ENCODE peak calls at places on chromosomes 13 and 19, in five cellular contexts. R is AG04450; D is esophagus muscularis mucosa; U is cardiac muscle cell; N is CD8-positive, alpha-beta memory T cell. S is an unnamed sample.
A peak's percentile ranks its signal among the peaks of the same experiment; 100 is the strongest.

GRCh38 chr13:112619730-112620639 is 32.0 kb upstream of the TUBGCP3 start:
- DNase-seq in D (peak; percentile 88), R (no peak), U (peak; percentile 12), N (no peak), S (peak; percentile 74)

GRCh38 chr13:113919761-113920160 is 54.1 kb downstream of the C13orf46 start:
- DNase-seq in R (no peak), N (no peak), D (no peak), U (no peak), S (no peak)

GRCh38 chr13:57633950-57634828 is 2.6 kb downstream of the PCDH17 start:
- DNase-seq in U (no peak), N (no peak), R (no peak), D (no peak), S (no peak)

GRCh38 chr19:31346184-31346583 is 3.1 kb downstream of the TSHZ3 start:
- DNase-seq in R (no peak), N (no peak), U (no peak), D (no peak), S (no peak)

GRCh38 chr13:109010912-109011311 is 381.5 kb downstream of the MYO16 start:
- DNase-seq in R (no peak), D (no peak), U (no peak), N (no peak), S (no peak)

GRCh38 chr13:57865600-57866294 is 234.2 kb downstream of the PCDH17 start:
- DNase-seq in N (no peak), R (no peak), D (no peak), U (no peak), S (no peak)

GRCh38 chr13:94435604-94436226 is 43.8 kb downstream of the DCT start:
- DNase-seq in D (peak; percentile 14), N (peak; percentile 51), U (peak; percentile 74), R (peak; percentile 11), S (peak; percentile 47)

GRCh38 chr19:6801397-6802086 is 29.0 kb downstream of the VAV1 start:
- DNase-seq in U (peak; percentile 71), R (no peak), N (peak; percentile 91), D (peak; percentile 93), S (no peak)

GRCh38 chr19:44671400-44671799 is at the start of gene CEACAM19:
- DNase-seq in D (no peak), U (no peak), R (no peak), N (no peak), S (no peak)

GRCh38 chr19:15936173-15936572 is 1.8 kb upstream of the CYP4F11 start:
- DNase-seq in U (no peak), R (no peak), N (no peak), D (no peak), S (no peak)

GRCh38 chr13:50643055-50643454 is 200.4 kb downstream of the DLEU7 start:
- DNase-seq in N (no peak), R (no peak), U (no peak), D (no peak), S (no peak)

GRCh38 chr19:50835785-50836542 is 2.6 kb upstream of the KLK15 start:
- DNase-seq in D (no peak), N (peak; percentile 42), R (peak; percentile 4), U (peak; percentile 67), S (peak; percentile 61)

GRCh38 chr19:4606921-4607678 is 32.2 kb upstream of the TNFAIP8L1 start:
- DNase-seq in D (no peak), U (peak; percentile 62), N (no peak), R (no peak), S (peak; percentile 40)

GRCh38 chr13:113028336-113029060 is 59.5 kb downstream of the MCF2L start:
- DNase-seq in D (no peak), U (no peak), R (no peak), N (no peak), S (no peak)

GRCh38 chr13:76792680-76793334 is 93.4 kb downstream of the KCTD12 start:
- DNase-seq in U (peak; percentile 85), R (no peak), D (no peak), N (no peak), S (no peak)

GRCh38 chr13:45142440-45143345 is 22.4 kb downstream of the GTF2F2 start:
- DNase-seq in R (no peak), D (no peak), U (peak; percentile 6), N (no peak), S (peak; percentile 98)

GRCh38 chr19:6362351-6362801 is 1.0 kb downstream of the CLPP start:
- DNase-seq in U (no peak), R (no peak), N (peak; percentile 72), D (no peak), S (no peak)

GRCh38 chr19:38210458-38210987 is 13.5 kb downstream of the DPF1 start:
- DNase-seq in D (no peak), R (no peak), N (no peak), U (peak; percentile 55), S (peak; percentile 77)

GRCh38 chr13:35592457-35592856 is 116.0 kb upstream of the MAB21L1 start:
- DNase-seq in U (no peak), R (no peak), D (no peak), N (no peak), S (no peak)

GRCh38 chr13:78138756-78139155 is 220.1 kb upstream of the EDNRB start:
- DNase-seq in R (no peak), D (no peak), U (no peak), N (no peak), S (no peak)

GRCh38 chr13:77563110-77563509 is 27.6 kb downstream of the SCEL start:
- DNase-seq in R (no peak), D (no peak), N (no peak), U (peak; percentile 44), S (no peak)

GRCh38 chr13:48028066-48028465 is 9.5 kb upstream of the NUDT15 start:
- DNase-seq in U (no peak), N (no peak), R (no peak), D (no peak), S (no peak)

GRCh38 chr19:42254083-42254849 is 662 bp downstream of the ERF start:
- DNase-seq in R (no peak), N (peak; percentile 81), D (peak; percentile 96), U (peak; percentile 66), S (peak; percentile 84)

DNA sequence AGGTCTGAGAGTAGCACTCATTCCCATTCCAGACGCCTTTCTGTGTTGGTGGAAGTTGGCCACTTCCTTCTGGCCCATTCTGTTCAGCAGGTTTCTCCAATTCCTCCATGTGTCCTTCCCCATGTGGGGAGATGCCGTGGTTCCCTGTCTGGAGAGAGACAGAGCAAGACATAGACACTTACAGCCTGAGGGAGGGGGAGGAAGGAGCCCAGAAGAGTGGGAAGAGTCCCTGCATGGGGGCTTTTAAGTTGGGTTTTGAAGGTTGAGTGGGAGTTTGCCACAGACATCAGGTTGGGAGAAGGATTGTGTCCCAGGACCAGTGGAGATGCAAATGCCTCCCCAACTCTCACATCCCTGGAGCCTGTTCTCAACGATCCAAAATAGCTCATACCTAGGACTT is 48.1 kb downstream of the CELF5 start:
- DNase-seq in U (no peak), N (no peak), D (no peak), R (no peak), S (no peak)
- H3K27me3 ChIP-seq in U (peaks cover 39% of the 10 kb centered on the region), N (peaks cover 17% of the 10 kb centered on the region), D (peaks cover 34% of the 10 kb centered on the region), R (peaks cover 45% of the 10 kb centered on the region), S (peaks cover 9% of the 10 kb centered on the region)

DNA sequence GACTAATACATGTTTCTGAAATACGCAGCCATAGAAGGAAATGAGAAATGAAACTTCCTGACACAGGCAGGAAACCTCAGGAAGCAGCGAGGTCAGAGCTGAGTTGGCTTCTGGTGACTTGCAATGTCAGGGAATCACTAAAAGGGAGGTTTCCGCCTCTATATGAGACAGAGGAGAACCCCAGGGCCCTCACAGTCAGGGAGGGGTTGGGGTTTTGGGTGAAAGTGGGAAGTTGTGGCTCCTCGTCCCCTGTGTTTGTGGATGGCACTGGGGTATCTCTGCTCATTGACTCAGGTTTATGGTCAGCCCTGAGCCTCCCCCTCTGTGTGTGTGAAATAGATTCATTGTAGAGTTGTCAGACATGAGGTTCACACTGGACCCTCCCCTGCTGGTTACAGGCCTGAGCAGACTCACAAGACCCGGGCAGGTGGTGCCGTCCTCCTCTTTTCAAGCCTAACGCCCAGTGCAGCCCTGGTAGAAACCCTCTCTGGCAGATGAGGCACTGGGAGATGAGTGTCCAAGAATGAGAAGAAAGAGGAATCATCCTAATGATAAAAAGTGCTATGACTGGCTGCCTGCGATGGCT is 5.5 kb upstream of the LILRA6 start:
- DNase-seq in R (no peak), D (no peak), U (peak; percentile 37), N (no peak), S (no peak)
- H3K27me3 ChIP-seq in R (peaks cover 7% of the 10 kb centered on the region), D (no peaks in the 10 kb centered on the region), U (no peaks in the 10 kb centered on the region), N (no peaks in the 10 kb centered on the region), S (peaks cover 35% of the 10 kb centered on the region)

DNA sequence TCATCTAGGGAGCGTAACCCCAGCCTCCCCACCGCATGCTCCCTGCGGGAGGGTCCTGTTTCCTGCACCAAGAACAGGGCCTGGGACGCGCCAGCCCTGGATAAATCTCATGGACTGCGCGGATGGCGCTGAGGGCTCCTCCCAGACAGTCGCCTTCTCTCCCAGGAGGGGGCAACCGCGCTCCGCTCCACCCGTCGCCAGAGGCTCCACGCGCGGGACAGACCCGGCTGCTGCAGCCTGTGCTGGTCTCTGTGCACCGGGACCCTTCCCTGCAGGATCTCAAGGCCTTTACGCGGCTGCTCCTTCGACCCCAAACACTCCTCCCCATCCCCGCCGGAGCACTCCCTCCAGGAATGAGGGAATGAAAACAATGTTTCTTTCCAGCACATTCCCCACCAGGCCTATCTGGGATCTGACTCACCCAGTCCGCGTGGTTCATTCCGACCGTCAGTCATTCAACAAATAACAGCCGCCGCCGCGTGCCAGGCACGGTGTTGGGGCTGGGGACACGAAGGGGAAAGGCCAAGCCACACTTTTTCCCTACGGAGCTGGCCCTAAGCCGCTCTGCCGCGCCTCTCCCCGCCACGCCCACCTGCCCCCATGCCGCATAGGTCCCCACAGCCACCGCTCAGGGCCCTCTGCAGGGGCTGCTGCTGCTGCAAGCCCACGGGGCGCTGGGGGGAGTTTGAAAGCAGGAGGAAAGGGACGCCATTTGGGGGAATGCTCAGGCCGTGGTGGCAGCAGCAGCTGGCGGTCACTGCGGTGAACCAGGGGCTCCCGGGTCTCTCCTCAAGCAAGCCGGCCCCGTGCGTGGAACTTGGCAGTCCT is 6.0 kb downstream of the PNMA8B start:
- DNase-seq in D (no peak), R (no peak), U (peak; percentile 81), N (no peak), S (no peak)
- H3K27me3 ChIP-seq in D (peaks cover 42% of the 10 kb centered on the region), R (peaks cover 50% of the 10 kb centered on the region), U (peaks cover 16% of the 10 kb centered on the region), N (peaks cover 56% of the 10 kb centered on the region), S (no peaks in the 10 kb centered on the region)

DNA sequence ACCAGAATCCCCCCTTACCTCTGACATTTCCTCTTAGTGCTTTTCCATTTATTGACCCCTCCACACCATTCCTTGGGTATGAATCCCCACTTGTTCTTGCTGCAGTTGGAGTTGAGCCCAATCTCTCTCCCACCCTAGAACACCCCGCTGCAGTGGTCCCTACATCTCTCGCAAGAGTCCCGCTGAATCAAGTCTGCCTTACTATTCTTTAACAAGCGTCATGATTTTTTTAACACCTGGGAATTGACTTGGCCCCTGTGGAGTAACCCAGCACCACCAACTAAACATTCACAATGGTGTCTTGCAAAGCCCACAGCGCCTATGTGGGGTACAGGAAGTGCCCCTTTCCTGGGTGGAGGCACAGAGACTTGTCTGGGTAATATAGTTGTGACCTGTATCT is 13.2 kb upstream of the ZNF599 start:
- DNase-seq in R (no peak), D (peak; percentile 86), U (no peak), N (no peak), S (no peak)
- H3K27me3 ChIP-seq in R (no peaks in the 10 kb centered on the region), D (no peaks in the 10 kb centered on the region), U (no peaks in the 10 kb centered on the region), N (no peaks in the 10 kb centered on the region), S (no peaks in the 10 kb centered on the region)

DNA sequence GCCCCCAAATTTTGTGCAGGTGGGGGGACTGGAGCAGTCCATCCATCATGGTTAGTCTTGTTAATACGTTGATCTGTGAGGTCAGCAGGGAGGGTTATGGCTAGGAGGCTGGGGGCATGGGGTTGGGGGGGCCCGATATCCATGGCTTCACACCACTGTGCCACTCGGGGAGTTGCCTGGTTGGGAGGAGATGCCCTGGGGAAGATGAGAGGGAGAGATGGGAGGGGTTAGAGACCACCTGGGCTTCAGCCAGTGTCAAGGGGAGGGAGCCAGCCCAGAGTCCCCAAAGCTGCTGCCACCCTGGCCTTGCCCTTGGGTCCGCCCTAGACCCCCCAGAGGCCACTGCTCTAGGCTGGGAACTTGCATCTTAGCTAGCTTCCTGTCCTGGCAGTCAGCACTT is 1.8 kb upstream of the DMPK start:
- DNase-seq in D (no peak), U (no peak), R (no peak), N (no peak), S (no peak)
- H3K27me3 ChIP-seq in D (no peaks in the 10 kb centered on the region), U (no peaks in the 10 kb centered on the region), R (no peaks in the 10 kb centered on the region), N (peaks cover 5% of the 10 kb centered on the region), S (no peaks in the 10 kb centered on the region)